ENCODE peak calls at places on chromosomes 16 and 17, in nine cellular contexts. Q is CD8-positive, alpha-beta memory T cell; K is GM12878; M is MM.1S; R is stomach; F is cardiac fibroblast; O is IMR-90; G is PC-9; I is CD4-positive, alpha-beta memory T cell. J is an unnamed sample.

GRCh38 chr16:9012848-9013507 is 49.3 kb upstream of the USP7 start:
- DNase-seq in Q (no peak), K (no peak), M (no peak), R (no peak), F (peak; percentile 10), O (no peak), G (no peak), I (no peak), J (no peak)

GRCh38 chr17:56598471-56598870 is 5.0 kb downstream of the NOG start:
- DNase-seq in Q (no peak), K (no peak), M (no peak), R (no peak), F (no peak), O (peak; percentile 65), G (no peak), I (no peak), J (no peak)

GRCh38 chr16:74073471-74073870 is 223.1 kb upstream of the PSMD7 start:
- DNase-seq in Q (no peak), K (no peak), M (no peak), R (no peak), F (no peak), O (peak; percentile 8), G (no peak), I (no peak), J (no peak)

GRCh38 chr16:87276091-87276561 is 41.1 kb downstream of the C16orf95 start:
- DNase-seq in Q (no peak), K (no peak), M (no peak), R (no peak), F (no peak), O (no peak), G (no peak), I (no peak), J (no peak)

GRCh38 chr17:73748521-73748920 is 104.3 kb upstream of the SDK2 start:
- DNase-seq in Q (no peak), K (no peak), M (no peak), R (no peak), F (no peak), O (no peak), G (no peak), I (no peak), J (no peak)

GRCh38 chr17:17713839-17714238 is 32.6 kb downstream of the RAI1 start:
- DNase-seq in Q (no peak), K (no peak), M (no peak), R (peak; percentile 69), F (peak; percentile 68), O (peak; percentile 55), G (no peak), I (no peak), J (no peak)

GRCh38 chr17:1147664-1148063 is 32.1 kb downstream of the ABR start:
- DNase-seq in Q (no peak), K (no peak), M (peak; percentile 26), R (peak; percentile 81), F (peak; percentile 62), O (peak; percentile 43), G (peak; percentile 80), I (no peak), J (peak; percentile 71)

GRCh38 chr17:80124351-80124981 is 22.5 kb downstream of the EIF4A3 start:
- DNase-seq in Q (no peak), K (no peak), M (no peak), R (peak; percentile 27), F (peak; percentile 68), O (peak; percentile 64), G (peak; percentile 89), I (no peak), J (no peak)

GRCh38 chr17:4499431-4500187 is 928 bp downstream of the SPNS2 start:
- DNase-seq in Q (no peak), K (no peak), M (no peak), R (no peak), F (no peak), O (no peak), G (peak; percentile 40), I (peak; percentile 34), J (peak; percentile 90)

GRCh38 chr17:3777366-3777765 is 23.6 kb downstream of the ITGAE start:
- DNase-seq in Q (no peak), K (no peak), M (no peak), R (no peak), F (no peak), O (no peak), G (no peak), I (no peak), J (no peak)

GRCh38 chr17:1241904-1242303 is 28.3 kb upstream of the BHLHA9 start:
- DNase-seq in Q (no peak), K (no peak), M (no peak), R (no peak), F (peak; percentile 60), O (peak; percentile 50), G (no peak), I (no peak), J (no peak)

GRCh38 chr16:50305441-50306061 is 39.2 kb downstream of the ADCY7 start:
- DNase-seq in Q (no peak), K (no peak), M (no peak), R (no peak), F (no peak), O (no peak), G (no peak), I (no peak), J (peak; percentile 72)

GRCh38 chr17:29180788-29181160 is 576 bp upstream of the MYO18A start:
- DNase-seq in Q (no peak), K (no peak), M (no peak), R (no peak), F (no peak), O (no peak), G (no peak), I (no peak), J (no peak)

GRCh38 chr16:78742501-78743283 is 643.2 kb downstream of the WWOX start:
- DNase-seq in Q (peak; percentile 67), K (peak; percentile 83), M (peak; percentile 76), R (peak; percentile 42), F (no peak), O (peak; percentile 27), G (peak; percentile 21), I (peak; percentile 82), J (no peak)
- H3K4me3 ChIP-seq in Q (peak overlapping the region; percentile 63), K (peak overlapping the region; percentile 50), M (peak overlapping the region; percentile 10), R (no peak overlapping the region), F (no peak overlapping the region), O (no peak overlapping the region), G (no peak overlapping the region), I (peak overlapping the region; percentile 64), J (no peak overlapping the region)

DNA sequence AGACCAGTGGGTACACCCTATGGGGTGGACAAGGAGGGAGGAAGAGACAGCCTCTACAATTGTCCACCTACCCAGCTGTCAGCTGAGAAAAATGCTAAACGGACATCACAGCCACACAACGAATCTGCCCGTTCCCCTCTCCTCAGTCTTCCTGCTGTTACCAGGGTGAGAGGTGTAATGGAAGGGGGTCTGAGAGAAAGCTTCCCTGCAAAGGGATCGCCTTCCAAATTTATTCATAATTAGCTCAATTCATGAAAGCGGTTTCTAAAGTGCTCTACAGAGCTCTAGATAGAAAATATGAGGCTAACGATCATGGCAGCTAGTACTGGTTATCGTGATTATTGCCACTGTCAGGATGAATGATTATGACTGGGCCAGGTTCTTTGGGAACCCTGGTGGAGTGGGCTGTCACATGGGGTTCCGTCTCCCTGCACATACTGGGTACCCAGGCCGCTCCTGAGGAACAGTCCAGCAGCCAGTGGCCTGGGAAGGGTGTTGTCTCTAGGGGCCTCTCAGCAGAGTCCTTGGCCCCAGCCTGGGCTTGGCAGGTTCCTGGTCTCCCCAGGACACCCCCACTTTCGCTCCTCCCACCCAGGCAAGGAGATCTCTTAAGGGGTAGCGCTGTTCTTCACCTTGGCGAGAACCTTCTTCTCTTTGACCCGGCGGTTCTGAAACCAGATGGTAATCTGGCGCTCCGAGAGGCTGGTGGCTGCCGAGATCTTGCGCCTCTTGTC is 2.2 kb downstream of the HOXB13 start:
- DNase-seq in Q (no peak), K (no peak), M (no peak), R (no peak), F (no peak), O (no peak), G (no peak), I (no peak), J (no peak)
- H3K4me3 ChIP-seq in Q (no peak overlapping the region), K (no peak overlapping the region), M (no peak overlapping the region), R (no peak overlapping the region), F (no peak overlapping the region), O (no peak overlapping the region), G (no peak overlapping the region), I (no peak overlapping the region), J (no peak overlapping the region)

DNA sequence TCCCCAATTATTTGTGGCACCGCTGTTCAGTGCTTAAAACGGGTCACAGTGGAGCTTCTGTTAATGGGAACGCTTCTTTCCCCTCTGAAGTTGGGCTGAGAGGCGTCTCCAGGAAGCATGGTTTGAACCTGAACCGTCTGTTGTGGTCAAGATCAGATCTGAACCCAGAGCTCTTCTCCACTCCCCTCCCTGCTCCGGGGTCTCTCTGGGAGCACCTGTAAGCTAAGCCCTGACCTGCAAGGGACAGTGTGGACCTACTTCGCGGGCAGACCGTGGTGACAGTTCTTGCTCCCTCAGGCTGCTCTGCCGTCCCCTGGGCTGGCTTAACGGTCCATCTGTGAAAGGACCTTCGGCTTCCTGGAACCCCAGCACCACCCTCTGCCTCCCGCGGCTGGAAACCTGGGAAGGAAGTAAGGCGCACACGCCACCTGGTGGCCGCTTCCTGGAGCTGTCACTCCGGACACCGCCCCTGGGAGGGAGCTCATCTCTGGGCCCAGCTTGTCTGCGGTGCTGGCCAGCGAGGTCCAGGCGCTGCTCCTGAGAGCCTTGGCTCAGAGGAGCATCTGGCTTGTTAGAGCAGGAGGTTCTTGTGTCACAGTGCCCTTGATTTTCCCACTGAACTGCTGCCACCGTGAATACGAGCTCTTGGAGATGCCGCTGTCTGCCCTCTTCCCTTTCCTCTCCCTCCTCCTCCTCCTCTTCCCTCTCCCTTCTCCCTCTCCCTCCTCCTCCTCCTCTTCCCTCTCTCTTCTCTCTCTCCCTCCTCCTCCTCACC is 518.5 kb upstream of the EEF2KMT start:
- DNase-seq in Q (no peak), K (no peak), M (peak; percentile 65), R (peak; percentile 56), F (no peak), O (no peak), G (peak; percentile 25), I (no peak), J (peak; percentile 59)
- H3K4me3 ChIP-seq in Q (no peak overlapping the region), K (no peak overlapping the region), M (peak overlapping the region; percentile 40), R (no peak overlapping the region), F (no peak overlapping the region), O (no peak overlapping the region), G (no peak overlapping the region), I (no peak overlapping the region), J (no peak overlapping the region)

GRCh38 chr17:38561416-38562214 is 44.1 kb downstream of the SRCIN1 start:
- DNase-seq in Q (no peak), K (no peak), M (no peak), R (no peak), F (no peak), O (no peak), G (no peak), I (no peak), J (no peak)

GRCh38 chr17:38559025-38559879 is 46.5 kb downstream of the SRCIN1 start:
- DNase-seq in Q (peak; percentile 87), K (peak; percentile 47), M (peak; percentile 94), R (peak; percentile 94), F (peak; percentile 73), O (peak; percentile 38), G (peak; percentile 94), I (peak; percentile 84), J (peak; percentile 97)

GRCh38 chr17:38560503-38561318 is 45.0 kb downstream of the SRCIN1 start:
- DNase-seq in Q (no peak), K (no peak), M (no peak), R (no peak), F (peak; percentile 53), O (peak; percentile 42), G (no peak), I (peak; percentile 34), J (no peak)

GRCh38 chr17:38558751-38559024 is 47.1 kb downstream of the SRCIN1 start:
- DNase-seq in Q (no peak), K (no peak), M (no peak), R (no peak), F (no peak), O (no peak), G (no peak), I (no peak), J (no peak)

GRCh38 chr17:38559880-38560230 is 45.9 kb downstream of the SRCIN1 start:
- DNase-seq in Q (no peak), K (no peak), M (no peak), R (no peak), F (no peak), O (no peak), G (no peak), I (no peak), J (no peak)
- H3K4me3 ChIP-seq in Q (peak overlapping the region; percentile 89), K (peak overlapping the region; percentile 14), M (peak overlapping the region; percentile 71), R (peak overlapping the region; percentile 58), F (no peak overlapping the region), O (no peak overlapping the region), G (peak overlapping the region; percentile 57), I (peak overlapping the region; percentile 83), J (no peak overlapping the region)